ENCODE peak calls at places on chromosome 15, in five cellular contexts. One of them, this sample, is unnamed.

GRCh38 chr15:78638658-78639314 is 2.2 kb downstream of the CHRNB4 start:
- DNase-seq in PC-3: peak
- DNase-seq in pons: peak
- DNase-seq in nephron progenitor cell: peak
- DNase-seq in naive thymus-derived CD8-positive, alpha-beta T cell: peak
- DNase-seq in this sample: peak

GRCh38 chr15:48644827-48645557 is 517 bp downstream of the FBN1 start:
- DNase-seq in PC-3: peak
- DNase-seq in pons: peak
- DNase-seq in nephron progenitor cell: peak
- DNase-seq in naive thymus-derived CD8-positive, alpha-beta T cell: no peak
- DNase-seq in this sample: no peak

GRCh38 chr15:25247418-25248030 is 191.3 kb downstream of the UBE3A start:
- DNase-seq in PC-3: no peak
- DNase-seq in pons: no peak
- DNase-seq in nephron progenitor cell: no peak
- DNase-seq in naive thymus-derived CD8-positive, alpha-beta T cell: no peak
- DNase-seq in this sample: no peak

GRCh38 chr15:70636540-70637165 is 126.7 kb downstream of the UACA start:
- DNase-seq in PC-3: peak
- DNase-seq in pons: peak
- DNase-seq in nephron progenitor cell: no peak
- DNase-seq in naive thymus-derived CD8-positive, alpha-beta T cell: no peak
- DNase-seq in this sample: peak

GRCh38 chr15:48641416-48641815 is 4.1 kb downstream of the FBN1 start:
- DNase-seq in PC-3: peak
- DNase-seq in pons: peak
- DNase-seq in nephron progenitor cell: no peak
- DNase-seq in naive thymus-derived CD8-positive, alpha-beta T cell: no peak
- DNase-seq in this sample: no peak

GRCh38 chr15:100764778-100765457 is 114.7 kb upstream of the ALDH1A3 start:
- DNase-seq in PC-3: peak
- DNase-seq in pons: no peak
- DNase-seq in nephron progenitor cell: no peak
- DNase-seq in naive thymus-derived CD8-positive, alpha-beta T cell: no peak
- DNase-seq in this sample: peak

GRCh38 chr15:75061272-75061671 is 37.9 kb downstream of the PPCDC start:
- DNase-seq in PC-3: no peak
- DNase-seq in pons: no peak
- DNase-seq in nephron progenitor cell: no peak
- DNase-seq in naive thymus-derived CD8-positive, alpha-beta T cell: no peak
- DNase-seq in this sample: no peak

GRCh38 chr15:28960979-28961378 is 75.2 kb downstream of the APBA2 start:
- DNase-seq in PC-3: peak
- DNase-seq in pons: no peak
- DNase-seq in nephron progenitor cell: no peak
- DNase-seq in naive thymus-derived CD8-positive, alpha-beta T cell: no peak
- DNase-seq in this sample: no peak

GRCh38 chr15:74780983-74781672 is 752 bp upstream of the CSK start:
- DNase-seq in PC-3: no peak
- DNase-seq in pons: no peak
- DNase-seq in nephron progenitor cell: no peak
- DNase-seq in naive thymus-derived CD8-positive, alpha-beta T cell: peak
- DNase-seq in this sample: peak

GRCh38 chr15:59736181-59736580 is 47.1 kb upstream of the BNIP2 start:
- DNase-seq in PC-3: no peak
- DNase-seq in pons: no peak
- DNase-seq in nephron progenitor cell: no peak
- DNase-seq in naive thymus-derived CD8-positive, alpha-beta T cell: no peak
- DNase-seq in this sample: no peak

GRCh38 chr15:63896336-63897115 is 62.8 kb upstream of the HERC1 start:
- DNase-seq in PC-3: peak
- DNase-seq in pons: no peak
- DNase-seq in nephron progenitor cell: peak
- DNase-seq in naive thymus-derived CD8-positive, alpha-beta T cell: no peak
- DNase-seq in this sample: peak

GRCh38 chr15:63985221-63986184 is 60.8 kb downstream of the DAPK2 start:
- DNase-seq in PC-3: no peak
- DNase-seq in pons: peak
- DNase-seq in nephron progenitor cell: no peak
- DNase-seq in naive thymus-derived CD8-positive, alpha-beta T cell: no peak
- DNase-seq in this sample: no peak

GRCh38 chr15:89555768-89556167 is 19.5 kb upstream of the TICRR start:
- DNase-seq in PC-3: no peak
- DNase-seq in pons: no peak
- DNase-seq in nephron progenitor cell: no peak
- DNase-seq in naive thymus-derived CD8-positive, alpha-beta T cell: no peak
- DNase-seq in this sample: no peak

GRCh38 chr15:65304393-65305143 is at the start of gene RNU5B-1:
- DNase-seq in PC-3: peak
- DNase-seq in pons: peak
- DNase-seq in nephron progenitor cell: peak
- DNase-seq in naive thymus-derived CD8-positive, alpha-beta T cell: peak
- DNase-seq in this sample: peak

GRCh38 chr15:80695099-80695910 is at the start of gene ABHD17C:
- DNase-seq in PC-3: peak
- DNase-seq in pons: no peak
- DNase-seq in nephron progenitor cell: peak
- DNase-seq in naive thymus-derived CD8-positive, alpha-beta T cell: peak
- DNase-seq in this sample: peak

GRCh38 chr15:63238181-63238580 is 39.2 kb upstream of the APH1B start:
- DNase-seq in PC-3: no peak
- DNase-seq in pons: no peak
- DNase-seq in nephron progenitor cell: no peak
- DNase-seq in naive thymus-derived CD8-positive, alpha-beta T cell: no peak
- DNase-seq in this sample: no peak

GRCh38 chr15:83595191-83595590 is 58.7 kb upstream of the ADAMTSL3 start:
- DNase-seq in PC-3: no peak
- DNase-seq in pons: no peak
- DNase-seq in nephron progenitor cell: no peak
- DNase-seq in naive thymus-derived CD8-positive, alpha-beta T cell: no peak
- DNase-seq in this sample: no peak

GRCh38 chr15:58716027-58716426 is 33.5 kb downstream of the ADAM10 start:
- DNase-seq in PC-3: no peak
- DNase-seq in pons: no peak
- DNase-seq in nephron progenitor cell: no peak
- DNase-seq in naive thymus-derived CD8-positive, alpha-beta T cell: no peak
- DNase-seq in this sample: no peak

GRCh38 chr15:45114076-45114750 is at the start of the genes DUOX2 and DUOXA2:
- DNase-seq in PC-3: no peak
- DNase-seq in pons: no peak
- DNase-seq in nephron progenitor cell: peak
- DNase-seq in naive thymus-derived CD8-positive, alpha-beta T cell: no peak
- DNase-seq in this sample: no peak

GRCh38 chr15:43266834-43267233 is at the start of gene TGM5:
- DNase-seq in PC-3: peak
- DNase-seq in pons: no peak
- DNase-seq in nephron progenitor cell: no peak
- DNase-seq in naive thymus-derived CD8-positive, alpha-beta T cell: no peak
- DNase-seq in this sample: no peak

GRCh38 chr15:25176616-25176923 is 221.8 kb downstream of the SNRPN start:
- DNase-seq in PC-3: no peak
- DNase-seq in pons: no peak
- DNase-seq in nephron progenitor cell: no peak
- DNase-seq in naive thymus-derived CD8-positive, alpha-beta T cell: no peak
- DNase-seq in this sample: no peak

GRCh38 chr15:89845305-89845893 is 30.7 kb upstream of the ANPEP start:
- DNase-seq in PC-3: peak
- DNase-seq in pons: no peak
- DNase-seq in nephron progenitor cell: no peak
- DNase-seq in naive thymus-derived CD8-positive, alpha-beta T cell: no peak
- DNase-seq in this sample: no peak

GRCh38 chr15:90482124-90483011 is 47.4 kb upstream of the CRTC3 start:
- DNase-seq in PC-3: peak
- DNase-seq in pons: peak
- DNase-seq in nephron progenitor cell: peak
- DNase-seq in naive thymus-derived CD8-positive, alpha-beta T cell: peak
- DNase-seq in this sample: peak

GRCh38 chr15:59686389-59686788 is 2.7 kb downstream of the BNIP2 start:
- DNase-seq in PC-3: no peak
- DNase-seq in pons: no peak
- DNase-seq in nephron progenitor cell: no peak
- DNase-seq in naive thymus-derived CD8-positive, alpha-beta T cell: no peak
- DNase-seq in this sample: peak

GRCh38 chr15:83930813-83931212 is 276.9 kb downstream of the ADAMTSL3 start:
- DNase-seq in PC-3: peak
- DNase-seq in pons: peak
- DNase-seq in nephron progenitor cell: no peak
- DNase-seq in naive thymus-derived CD8-positive, alpha-beta T cell: no peak
- DNase-seq in this sample: no peak

This sample was measured in Kasumi-1.